ENCODE peak calls at places on chromosomes 2 and 18, in ten cellular contexts. O, H, P, X, Z, C, K, R, V and Y are unnamed samples.

GRCh38 chr2:26691881-26692813 is at the start of gene KCNK3:
- DNase-seq in X (no peak), Z (peak; percentile 40), R (no peak), V (peak; percentile 43), K (peak; percentile 50), C (peak; percentile 25), H (peak; percentile 84), O (peak; percentile 64), P (peak; percentile 61), Y (peak; percentile 85)

GRCh38 chr2:185835974-185836373 is 97.4 kb downstream of the FSIP2 start:
- DNase-seq in O (no peak), C (no peak), R (no peak), H (no peak), P (no peak), Z (no peak), X (no peak), K (no peak), V (no peak), Y (no peak)

GRCh38 chr2:138713069-138713496 is 67.1 kb downstream of the NXPH2 start:
- DNase-seq in X (no peak), R (no peak), H (no peak), V (no peak), P (no peak), Z (peak; percentile 19), K (no peak), C (no peak), O (no peak), Y (no peak)

GRCh38 chr2:119730598-119731278 is 29.0 kb upstream of the PTPN4 start:
- DNase-seq in K (peak; percentile 1), X (no peak), C (no peak), V (no peak), O (no peak), P (no peak), Z (no peak), H (no peak), R (no peak), Y (peak; percentile 93)

GRCh38 chr2:12821656-12822055 is 104.9 kb downstream of the TRIB2 start:
- DNase-seq in K (no peak), O (no peak), X (no peak), H (no peak), C (no peak), Z (no peak), V (no peak), P (no peak), R (no peak), Y (no peak)

GRCh38 chr2:122096788-122097187 is 341.3 kb downstream of the TSN start:
- DNase-seq in P (no peak), C (no peak), V (no peak), O (no peak), H (no peak), K (no peak), X (no peak), Z (no peak), R (no peak), Y (no peak)

GRCh38 chr2:219125225-219125885 is 35.3 kb downstream of the NHEJ1 start:
- DNase-seq in O (no peak), P (peak; percentile 31), H (peak; percentile 68), V (peak; percentile 85), X (peak; percentile 94), Z (peak; percentile 72), C (peak; percentile 88), K (peak; percentile 29), R (no peak), Y (no peak)

GRCh38 chr2:215900203-215900611 is 113.1 kb downstream of the MREG start:
- DNase-seq in C (peak; percentile 37), Z (peak; percentile 72), P (no peak), O (no peak), H (no peak), X (no peak), V (no peak), R (no peak), K (no peak), Y (no peak)

GRCh38 chr18:21857871-21858270 is 117.3 kb downstream of the MIB1 start:
- DNase-seq in Z (no peak), V (no peak), H (no peak), O (no peak), X (no peak), R (no peak), C (no peak), P (no peak), K (no peak), Y (no peak)

GRCh38 chr2:219775506-219775905 is 148.1 kb downstream of the SLC4A3 start:
- DNase-seq in H (no peak), Z (no peak), C (no peak), X (no peak), V (no peak), O (no peak), R (no peak), P (no peak), K (no peak), Y (no peak)

GRCh38 chr2:240919161-240919781 is 13.1 kb downstream of the CROCC2 start:
- DNase-seq in P (peak; percentile 10), R (no peak), O (no peak), X (no peak), Z (peak; percentile 13), H (no peak), V (peak; percentile 4), C (no peak), K (peak; percentile 11), Y (no peak)

GRCh38 chr18:35581555-35582309 is at the start of gene GALNT1:
- DNase-seq in H (peak; percentile 74), C (peak; percentile 4), R (no peak), X (no peak), V (no peak), K (no peak), O (no peak), P (peak; percentile 18), Z (peak; percentile 37), Y (peak; percentile 17)

GRCh38 chr18:46214435-46214834 is 110.2 kb downstream of the HAUS1 start:
- DNase-seq in H (no peak), P (no peak), K (no peak), C (no peak), R (no peak), V (no peak), O (no peak), X (no peak), Z (no peak), Y (no peak)

GRCh38 chr18:33605250-33605649 is 27.2 kb downstream of the ASXL3 start:
- DNase-seq in R (no peak), V (no peak), O (no peak), P (no peak), K (no peak), H (no peak), C (no peak), X (no peak), Z (no peak), Y (no peak)

DNA sequence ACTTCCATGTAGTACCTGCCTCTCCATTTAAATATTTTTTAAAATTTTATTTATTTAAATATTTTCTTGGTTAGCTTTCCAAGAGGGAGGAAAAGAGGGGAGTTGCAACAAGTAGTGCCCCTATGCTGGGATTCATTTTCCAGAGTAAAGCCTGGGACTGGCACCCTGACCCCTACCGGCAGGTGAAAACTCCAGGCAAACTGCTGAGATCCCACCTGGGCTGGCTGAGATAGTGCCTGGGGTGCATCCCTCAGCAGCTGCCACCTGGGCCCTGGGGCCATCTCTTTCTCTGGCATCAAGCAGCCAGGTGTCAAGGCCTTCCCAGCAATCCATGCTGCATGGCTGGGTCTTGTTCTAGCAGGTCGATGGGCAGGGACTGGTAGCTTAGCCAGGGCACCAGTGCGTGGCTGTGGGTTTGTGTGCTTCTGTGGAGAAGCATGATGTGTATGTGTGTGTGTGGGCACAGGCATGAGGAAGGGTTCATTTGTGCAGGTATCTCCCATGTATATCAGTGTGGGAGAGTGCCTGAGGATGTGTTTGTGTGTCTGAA is 6.5 kb downstream of the SIX2 start:
- DNase-seq in K (no peak), H (no peak), X (no peak), V (no peak), P (no peak), R (no peak), Z (no peak), O (no peak), C (no peak), Y (no peak)
- TF ChIP-seq CTCF in K (no peak), H (no peak), X (no peak), V (no peak), P (no peak), R (no peak), Z (no peak), O (no peak), C (no peak), Y (no peak)

GRCh38 chr2:201246280-201246679 is 14.1 kb upstream of the CASP8 start:
- DNase-seq in O (no peak), X (no peak), R (no peak), H (no peak), Z (no peak), V (no peak), K (no peak), C (no peak), P (no peak), Y (no peak)
- TF ChIP-seq POLR2A in O (no peak), X (no peak), R (no peak), H (no peak), Z (no peak), V (no peak), K (no peak), C (no peak), P (no peak), Y (no peak)

GRCh38 chr18:24023185-24023814 is 8.7 kb downstream of the TTC39C start:
- DNase-seq in O (peak; percentile 53), Z (no peak), H (no peak), C (no peak), K (no peak), V (no peak), X (no peak), P (no peak), R (no peak), Y (no peak)
- TF ChIP-seq CTCF in O (no peak), Z (no peak), H (no peak), C (no peak), K (no peak), V (no peak), X (peak; percentile 35), P (no peak), R (peak; percentile 12), Y (no peak)

GRCh38 chr18:137327-137726 is 21.0 kb upstream of the USP14 start:
- DNase-seq in O (no peak), K (no peak), P (no peak), Z (no peak), R (no peak), C (no peak), H (no peak), V (no peak), X (no peak), Y (no peak)

GRCh38 chr18:135045-135444 is 23.3 kb upstream of the USP14 start:
- DNase-seq in X (no peak), R (no peak), Z (no peak), P (no peak), O (no peak), V (no peak), C (no peak), H (no peak), K (no peak), Y (no peak)

GRCh38 chr18:140670-141266 is 17.6 kb upstream of the USP14 start:
- DNase-seq in V (no peak), C (no peak), X (no peak), O (no peak), Z (no peak), K (no peak), H (no peak), R (no peak), P (no peak), Y (no peak)

DNA sequence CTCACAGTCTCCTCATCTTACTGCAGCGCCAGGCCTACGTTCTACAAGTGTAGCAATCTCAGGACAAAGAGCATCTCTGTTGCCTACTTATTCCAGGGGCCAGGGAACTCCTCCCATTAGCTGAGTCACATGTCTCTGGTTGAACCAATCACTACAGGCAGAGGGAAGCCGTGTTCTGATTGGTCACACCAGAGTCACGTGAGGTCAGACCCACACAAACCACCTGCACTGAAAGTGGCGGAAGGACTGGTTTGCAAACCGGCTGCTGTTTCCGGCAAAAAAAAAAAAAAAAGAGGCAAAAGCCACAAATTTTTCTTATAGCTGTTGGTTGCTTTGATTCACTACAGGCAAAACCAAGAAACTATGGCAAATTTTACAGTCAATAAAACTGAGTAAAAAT is 21.9 kb upstream of the USP14 start:
- DNase-seq in H (peak; percentile 70), X (no peak), C (no peak), Z (no peak), O (no peak), K (no peak), P (no peak), R (no peak), V (peak; percentile 10), Y (no peak)
- TF ChIP-seq POLR2A in H (no peak), X (no peak), C (no peak), Z (no peak), O (no peak), K (no peak), P (no peak), R (no peak), V (no peak), Y (no peak)